ENCODE peak calls at places on chromosomes 4 and X, in five cellular contexts. U, R, M, P and K are unnamed samples.

GRCh38 chr4:12873351-12873750 is 610.8 kb downstream of the RAB28 start:
- DNase-seq in U (no peak), R (no peak), M (no peak), P (no peak), K (no peak)

GRCh38 chr4:181181331-181181730 is 1061.9 kb upstream of the TENM3 start:
- DNase-seq in U (no peak), R (no peak), M (no peak), P (no peak), K (no peak)

GRCh38 chr4:41448935-41449334 is 89.0 kb upstream of the LIMCH1 start:
- DNase-seq in U (no peak), R (no peak), M (no peak), P (no peak), K (no peak)

GRCh38 chrX:9333873-9334272 is 131.0 kb upstream of the TBL1X start:
- DNase-seq in U (no peak), R (no peak), M (no peak), P (no peak), K (no peak)

GRCh38 chrX:47226531-47227333 is 6.1 kb upstream of the USP11 start:
- DNase-seq in U (no peak), R (no peak), M (no peak), P (no peak), K (no peak)

GRCh38 chr4:10582059-10582686 is 102.4 kb downstream of the CLNK start:
- DNase-seq in U (peak), R (peak), M (no peak), P (no peak), K (peak)

GRCh38 chrX:39582091-39582490 is 515.7 kb downstream of the BCOR start:
- DNase-seq in U (no peak), R (no peak), M (no peak), P (no peak), K (no peak)

GRCh38 chrX:54067741-54068140 is 23.5 kb upstream of the PHF8 start:
- DNase-seq in U (no peak), R (no peak), M (no peak), P (no peak), K (no peak)

GRCh38 chrX:51461053-51462050 is 35.0 kb downstream of the NUDT11 start:
- DNase-seq in U (no peak), R (peak), M (no peak), P (no peak), K (peak)

GRCh38 chr4:184755278-184755677 is 21.4 kb upstream of the CENPU start:
- DNase-seq in U (peak), R (no peak), M (no peak), P (no peak), K (no peak)

GRCh38 chr4:111016416-111016815 is 393.5 kb upstream of the PITX2 start:
- DNase-seq in U (no peak), R (no peak), M (no peak), P (no peak), K (no peak)

GRCh38 chr4:38760915-38761314 is 21.9 kb downstream of the TLR10 start:
- DNase-seq in U (no peak), R (no peak), M (no peak), P (no peak), K (no peak)

GRCh38 chr4:182585321-182585720 is 331.9 kb downstream of the DCTD start:
- DNase-seq in U (no peak), R (no peak), M (no peak), P (no peak), K (peak)

GRCh38 chr4:73317092-73317491 is 58.5 kb upstream of the ANKRD17 start:
- DNase-seq in U (no peak), R (no peak), M (no peak), P (no peak), K (no peak)

GRCh38 chr4:127708985-127709384 is 21.2 kb upstream of the SLC25A31 start:
- DNase-seq in U (no peak), R (no peak), M (no peak), P (no peak), K (no peak)

GRCh38 chr4:150874386-150875226 is 140.5 kb downstream of the LRBA start:
- DNase-seq in U (no peak), R (no peak), M (no peak), P (no peak), K (no peak)

GRCh38 chr4:33013280-33013679 is 2293.1 kb downstream of the PCDH7 start:
- DNase-seq in U (no peak), R (no peak), M (no peak), P (no peak), K (no peak)

GRCh38 chr4:101346312-101346561 is 1.1 kb downstream of the PPP3CA start:
- DNase-seq in U (no peak), R (no peak), M (no peak), P (no peak), K (no peak)

GRCh38 chr4:4327652-4328121 is 37.6 kb downstream of the ZBTB49 start:
- DNase-seq in U (no peak), R (no peak), M (no peak), P (peak), K (peak)

GRCh38 chr4:40840985-40841571 is 91.3 kb downstream of the NSUN7 start:
- DNase-seq in U (peak), R (peak), M (peak), P (peak), K (peak)

GRCh38 chrX:44422631-44423030 is 79.2 kb upstream of the EFHC2 start:
- DNase-seq in U (no peak), R (no peak), M (no peak), P (no peak), K (no peak)

GRCh38 chr4:30718021-30718888 is 1.9 kb upstream of the PCDH7 start:
- DNase-seq in U (peak), R (peak), M (peak), P (peak), K (peak)

GRCh38 chr4:114037981-114038380 is 58.5 kb upstream of the ARSJ start:
- DNase-seq in U (no peak), R (no peak), M (no peak), P (no peak), K (no peak)